ENCODE peak calls at places on chromosomes 3 and 15, in four cellular contexts. X, D, U and K are unnamed samples.

GRCh38 chr3:128487813-128488635 is 5.0 kb downstream of the GATA2 start:
- DNase-seq in X (peak; percentile 67), D (peak; percentile 92), U (no peak), K (peak; percentile 85)

GRCh38 chr3:108588616-108589015 is 622 bp downstream of the CIP2A start:
- DNase-seq in X (no peak), D (peak; percentile 22), U (peak; percentile 8), K (no peak)

GRCh38 chr3:171940250-171940649 is 97.1 kb downstream of the TMEM212 start:
- DNase-seq in X (no peak), D (no peak), U (no peak), K (no peak)

GRCh38 chr15:75809986-75810750 is 33.1 kb upstream of the UBE2Q2 start:
- DNase-seq in X (peak; percentile 34), D (peak; percentile 55), U (peak; percentile 20), K (peak; percentile 54)

GRCh38 chr3:16132926-16133325 is 41.6 kb upstream of the GALNT15 start:
- DNase-seq in X (no peak), D (peak; percentile 64), U (no peak), K (no peak)

GRCh38 chr3:194072097-194072428 is 63.9 kb upstream of the HES1 start:
- DNase-seq in X (no peak), D (no peak), U (no peak), K (no peak)

GRCh38 chr3:194382196-194382891 is 12.8 kb upstream of the LRRC15 start:
- DNase-seq in X (no peak), D (no peak), U (no peak), K (no peak)

GRCh38 chr3:156050918-156051317 is 69.5 kb upstream of the KCNAB1 start:
- DNase-seq in X (no peak), D (peak; percentile 42), U (no peak), K (no peak)

GRCh38 chr15:62444104-62445027 is 279.3 kb upstream of the C2CD4B start:
- DNase-seq in X (no peak), D (peak; percentile 95), U (peak; percentile 82), K (no peak)

GRCh38 chr15:39156166-39156565 is 424.7 kb upstream of the THBS1 start:
- DNase-seq in X (no peak), D (peak; percentile 81), U (no peak), K (no peak)

GRCh38 chr3:15427182-15427880 is at the start of the genes EAF1 and METTL6:
- DNase-seq in X (peak; percentile 87), D (peak; percentile 78), U (peak; percentile 20), K (peak; percentile 90)

GRCh38 chr3:194323785-194324735 is 27.1 kb downstream of the CPN2 start:
- DNase-seq in X (peak; percentile 39), D (peak; percentile 49), U (peak; percentile 80), K (peak; percentile 89)

GRCh38 chr3:120274739-120275167 is 10.3 kb downstream of the GPR156 start:
- DNase-seq in X (no peak), D (peak; percentile 10), U (no peak), K (no peak)

GRCh38 chr3:45647148-45647619 is 42.0 kb upstream of the SACM1L start:
- DNase-seq in X (peak; percentile 67), D (peak; percentile 95), U (peak; percentile 78), K (peak; percentile 62)

GRCh38 chr3:186966406-186966805 is 36.1 kb downstream of the ST6GAL1 start:
- DNase-seq in X (no peak), D (no peak), U (no peak), K (no peak)

GRCh38 chr15:62920569-62921502 is 121.7 kb upstream of the TPM1 start:
- DNase-seq in X (peak; percentile 15), D (peak; percentile 72), U (no peak), K (no peak)

GRCh38 chr3:15204005-15204404 is 2.0 kb upstream of the CAPN7 start:
- DNase-seq in X (no peak), D (peak; percentile 42), U (no peak), K (peak; percentile 23)

GRCh38 chr15:57403532-57403931 is 27.2 kb downstream of the CGNL1 start:
- DNase-seq in X (no peak), D (no peak), U (no peak), K (no peak)

GRCh38 chr3:120599211-120599610 is 3.1 kb downstream of the NDUFB4 start:
- DNase-seq in X (no peak), D (no peak), U (no peak), K (no peak)

GRCh38 chr3:36792342-36792741 is 28.0 kb upstream of the DCLK3 start:
- DNase-seq in X (peak; percentile 35), D (peak; percentile 51), U (peak; percentile 5), K (peak; percentile 18)

GRCh38 chr3:83934208-83935150 is 1024.3 kb upstream of the CADM2 start:
- DNase-seq in X (peak; percentile 10), D (peak; percentile 22), U (no peak), K (no peak)

GRCh38 chr3:177177670-177178295 is 19.5 kb downstream of the TBL1XR1 start:
- DNase-seq in X (no peak), D (no peak), U (no peak), K (no peak)

DNA sequence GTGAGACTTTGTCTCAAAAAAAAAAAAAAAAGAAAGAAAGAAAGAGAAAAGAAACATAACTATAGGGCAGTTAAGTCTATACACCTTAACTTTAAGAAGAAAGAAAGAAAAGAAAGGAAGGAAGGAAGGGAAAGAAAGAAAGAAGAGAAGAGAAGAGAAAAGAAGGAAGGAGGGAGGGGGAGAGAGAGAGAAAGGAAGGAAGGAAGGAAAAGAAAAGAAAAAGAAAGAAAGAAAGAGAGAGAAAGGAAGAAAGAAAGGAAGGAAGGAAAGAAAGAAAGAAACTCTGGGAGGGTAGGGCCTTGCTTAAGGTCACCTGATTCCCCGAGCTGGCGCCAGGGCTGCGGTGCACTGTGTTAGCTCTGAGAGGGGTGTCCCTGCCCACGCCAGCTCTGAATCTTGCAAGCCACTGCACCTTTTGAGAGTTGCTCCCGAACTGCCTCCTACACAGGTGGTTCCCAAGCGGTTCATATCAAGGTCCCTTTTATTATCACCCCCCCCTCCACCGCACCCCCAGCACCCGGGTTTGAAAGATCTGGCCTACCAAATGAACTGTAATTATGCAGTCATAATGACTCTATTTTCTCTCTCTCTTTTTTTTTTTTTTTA is 39.2 kb upstream of the VPS8 start:
- DNase-seq in X (no peak), D (no peak), U (no peak), K (no peak)
- H3K4me3 ChIP-seq in X (no peak overlapping the region), D (no peak overlapping the region), U (no peak overlapping the region), K (no peak overlapping the region)

GRCh38 chr3:184339016-184339415 is 1.6 kb downstream of the FAM131A start:
- DNase-seq in X (no peak), D (no peak), U (no peak), K (no peak)

GRCh38 chr3:184336484-184337230 is 743 bp upstream of the FAM131A start:
- DNase-seq in X (no peak), D (peak; percentile 80), U (no peak), K (peak; percentile 75)

GRCh38 chr3:184337981-184338380 is 581 bp downstream of the FAM131A start:
- DNase-seq in X (no peak), D (no peak), U (no peak), K (no peak)

GRCh38 chr3:184337315-184337714 is at the start of gene FAM131A:
- DNase-seq in X (no peak), D (no peak), U (no peak), K (no peak)

GRCh38 chr3:184338538-184338945 is 1.1 kb downstream of the FAM131A start:
- DNase-seq in X (no peak), D (peak; percentile 91), U (no peak), K (peak; percentile 85)
- TF ChIP-seq CTCF in X (no peak), D (peak; percentile 23), U (no peak), K (no peak)

GRCh38 chr15:99487337-99487730 is 78.5 kb upstream of the MEF2A start:
- DNase-seq in X (no peak), D (no peak), U (no peak), K (no peak)

GRCh38 chr15:99485992-99486370 is 79.8 kb upstream of the MEF2A start:
- DNase-seq in X (no peak), D (no peak), U (no peak), K (no peak)

GRCh38 chr15:99486371-99487336 is 79.1 kb upstream of the MEF2A start:
- DNase-seq in X (no peak), D (peak; percentile 45), U (no peak), K (peak; percentile 82)

GRCh38 chr15:99482993-99483392 is 82.8 kb upstream of the MEF2A start:
- DNase-seq in X (no peak), D (no peak), U (no peak), K (no peak)

DNA sequence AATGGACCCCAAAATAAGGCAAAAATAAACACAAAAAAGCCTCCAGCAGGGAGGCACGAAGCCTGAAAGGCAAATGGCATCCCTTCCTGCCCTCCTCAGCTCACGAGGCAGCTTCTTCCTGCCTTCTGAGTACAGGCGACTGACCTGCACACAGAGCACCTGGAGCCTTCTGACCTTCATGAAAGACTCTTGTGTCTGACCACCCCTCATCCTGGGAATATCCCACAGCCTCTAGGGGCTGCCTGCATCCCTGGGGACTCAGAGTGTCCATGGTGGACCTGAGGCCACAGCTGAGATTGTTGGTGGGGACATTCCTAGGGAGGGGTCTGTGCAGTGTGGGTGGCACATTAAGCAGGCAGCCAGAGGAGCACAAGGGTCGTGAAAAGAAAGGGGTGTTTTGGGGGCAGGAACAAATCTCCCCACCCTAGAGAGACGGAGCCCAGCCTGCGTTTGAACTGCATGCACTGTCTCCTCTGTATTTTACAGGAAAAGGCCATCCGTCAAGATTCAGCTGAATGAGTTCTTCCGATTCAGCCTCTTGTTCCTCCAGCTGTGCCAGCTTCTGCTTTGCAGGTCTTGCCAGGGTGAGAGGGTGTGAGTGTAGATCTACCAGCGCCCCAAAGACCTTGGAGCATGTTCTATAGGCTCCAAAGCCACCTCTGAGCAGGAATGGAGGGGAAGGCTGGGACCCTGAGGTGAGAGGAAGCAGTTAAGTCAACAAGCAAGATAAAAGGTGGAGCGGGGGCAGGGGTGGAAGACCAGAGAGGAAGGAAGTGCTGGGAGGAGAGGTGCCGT is 80.4 kb upstream of the MEF2A start:
- DNase-seq in X (peak; percentile 37), D (no peak), U (no peak), K (no peak)
- H3K4me3 ChIP-seq in X (no peak overlapping the region), D (no peak overlapping the region), U (no peak overlapping the region), K (no peak overlapping the region)

DNA sequence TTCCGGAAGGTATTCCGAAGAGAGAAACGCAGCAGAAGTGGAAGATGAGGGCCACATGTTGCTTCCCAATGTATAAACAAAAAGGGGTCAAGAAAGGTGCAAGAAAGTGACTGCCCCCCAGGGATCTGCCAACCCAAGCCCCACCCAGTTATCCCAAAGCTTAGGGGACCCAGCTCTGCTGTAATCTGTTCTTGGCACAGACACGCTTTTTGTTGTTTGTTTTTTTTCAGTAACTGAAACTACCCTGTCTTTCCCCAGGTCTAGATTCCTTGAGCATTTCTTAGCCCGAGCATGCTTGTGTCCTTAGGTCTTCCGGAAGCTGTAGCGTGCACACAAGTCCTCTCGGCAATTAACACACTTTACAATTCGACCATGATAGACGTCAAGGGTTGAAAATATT is 8.5 kb upstream of the PPARG start:
- DNase-seq in X (no peak), D (no peak), U (no peak), K (no peak)
- TF ChIP-seq CTCF in X (no peak), D (no peak), U (no peak), K (no peak)

DNA sequence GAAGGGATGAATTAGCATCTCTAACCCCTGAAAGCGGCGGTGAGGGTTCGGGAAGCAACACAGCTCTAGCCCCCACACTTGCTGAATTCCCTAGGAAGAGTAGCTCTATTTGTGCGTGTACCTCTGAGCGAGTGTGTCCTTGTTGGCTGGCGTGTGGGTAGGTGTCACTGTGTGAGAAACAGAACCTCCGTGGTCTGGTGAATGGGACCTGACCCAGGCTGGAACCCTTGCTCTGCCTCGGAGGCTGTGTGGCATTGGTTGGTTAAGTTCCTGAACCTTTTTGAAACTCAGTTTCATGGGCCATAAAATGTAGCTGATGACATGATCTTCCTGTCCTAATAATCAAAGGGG is 414 bp upstream of the TMEM115 start:
- DNase-seq in X (no peak), D (no peak), U (no peak), K (no peak)
- H3K4me3 ChIP-seq in X (no peak overlapping the region), D (no peak overlapping the region), U (peak overlapping the region; percentile 79), K (no peak overlapping the region)